ENCODE peak calls at places on chromosomes 5 and 9, in six cellular contexts. H is mucosa of descending colon; A is mesenchymal stem cell; O is IMR-90; B is CD4-positive, CD25-positive, alpha-beta regulatory T cell; X is sigmoid colon. F is an unnamed sample.
A peak's percentile ranks its signal among the peaks of the same experiment; 100 is the strongest.

GRCh38 chr5:157387683-157388093 is 72.3 kb upstream of the NIPAL4 start:
- DNase-seq in B (no peak), X (peak; percentile 86), A (peak; percentile 95), O (peak; percentile 98), H (no peak), F (no peak)

GRCh38 chr9:138077898-138078540 is 200.4 kb downstream of the CACNA1B start:
- DNase-seq in A (no peak), X (peak; percentile 57), O (no peak), B (no peak), H (no peak), F (no peak)

GRCh38 chr5:133219296-133219695 is 167.5 kb downstream of the HSPA4 start:
- DNase-seq in H (no peak), X (no peak), B (no peak), A (no peak), O (no peak), F (no peak)

GRCh38 chr9:131567910-131568309 is 22.6 kb downstream of the PRRT1B start:
- DNase-seq in O (no peak), A (no peak), H (no peak), X (no peak), B (no peak), F (no peak)

GRCh38 chr5:78838753-78839152 is 146.4 kb downstream of the ARSB start:
- DNase-seq in X (no peak), H (no peak), B (no peak), A (no peak), O (no peak), F (no peak)

GRCh38 chr5:174436805-174437204 is 287.6 kb upstream of the MSX2 start:
- DNase-seq in A (no peak), X (no peak), H (no peak), O (no peak), B (no peak), F (no peak)

GRCh38 chr9:70133253-70134208 is 89.9 kb downstream of the MAMDC2 start:
- DNase-seq in A (no peak), O (no peak), X (no peak), B (no peak), H (no peak), F (no peak)

GRCh38 chr5:135033866-135034185 is 202 bp downstream of the PITX1 start:
- DNase-seq in B (no peak), O (no peak), X (no peak), A (no peak), H (no peak), F (no peak)

GRCh38 chr9:128556915-128557634 is 4.7 kb downstream of the SPTAN1 start:
- DNase-seq in B (no peak), O (no peak), A (peak; percentile 14), X (no peak), H (no peak), F (no peak)

GRCh38 chr5:120464627-120465280 is 654 bp downstream of the PRR16 start:
- DNase-seq in O (peak; percentile 64), X (peak; percentile 75), A (peak; percentile 74), H (peak; percentile 48), B (no peak), F (no peak)

GRCh38 chr5:58259685-58260152 is 200.2 kb downstream of the PLK2 start:
- DNase-seq in O (peak; percentile 98), H (no peak), X (no peak), A (peak; percentile 91), B (no peak), F (peak; percentile 93)

GRCh38 chr5:174759091-174759490 is 34.7 kb downstream of the MSX2 start:
- DNase-seq in X (no peak), O (no peak), A (no peak), H (no peak), B (no peak), F (no peak)

GRCh38 chr5:10832421-10832820 is 71.4 kb upstream of the DAP start:
- DNase-seq in H (no peak), X (no peak), A (no peak), B (no peak), O (no peak), F (no peak)

GRCh38 chr5:153660919-153661318 is 170.4 kb downstream of the GRIA1 start:
- DNase-seq in H (no peak), A (peak; percentile 16), O (peak; percentile 10), B (no peak), X (no peak), F (no peak)

GRCh38 chr5:109965634-109966033 is 275.9 kb downstream of the MAN2A1 start:
- DNase-seq in B (no peak), X (no peak), A (no peak), H (no peak), O (no peak), F (no peak)

GRCh38 chr5:138978085-138978484 is 103.0 kb upstream of the LRRTM2 start:
- DNase-seq in X (no peak), A (no peak), B (no peak), H (no peak), O (peak; percentile 42), F (no peak)

GRCh38 chr9:123834907-123835562 is 94.9 kb downstream of the DENND1A start:
- DNase-seq in A (peak; percentile 48), H (no peak), B (no peak), O (peak; percentile 29), X (no peak), F (no peak)

GRCh38 chr9:14441976-14442651 is 128.2 kb upstream of the NFIB start:
- DNase-seq in O (peak; percentile 5), X (no peak), B (no peak), H (no peak), A (no peak), F (no peak)

GRCh38 chr5:130992095-130992494 is 173.0 kb downstream of the HINT1 start:
- DNase-seq in X (no peak), B (no peak), O (no peak), A (peak; percentile 69), H (no peak), F (no peak)

GRCh38 chr5:138352722-138353549 is 451 bp downstream of the KDM3B start:
- DNase-seq in O (peak; percentile 47), X (peak; percentile 80), A (peak; percentile 74), H (peak; percentile 84), B (peak; percentile 78), F (no peak)

GRCh38 chr5:159003045-159004030 is 96.4 kb downstream of the EBF1 start:
- DNase-seq in B (peak; percentile 49), X (no peak), O (peak; percentile 37), H (no peak), A (peak; percentile 38), F (no peak)

GRCh38 chr5:115629903-115630302 is 4.1 kb upstream of the TMED7 start:
- DNase-seq in A (no peak), H (no peak), B (no peak), O (no peak), X (no peak), F (no peak)

GRCh38 chr5:115637507-115637906 is 11.7 kb upstream of the TMED7 start:
- DNase-seq in B (no peak), H (no peak), O (no peak), A (no peak), X (no peak), F (no peak)

GRCh38 chr5:115636008-115636407 is 10.2 kb upstream of the TMED7 start:
- DNase-seq in A (no peak), O (no peak), H (no peak), B (no peak), X (no peak), F (no peak)

GRCh38 chr5:115639377-115639776 is 13.5 kb upstream of the TMED7 start:
- DNase-seq in X (no peak), H (no peak), B (no peak), O (no peak), A (no peak), F (no peak)

GRCh38 chr5:115634343-115635132 is 8.7 kb upstream of the TMED7 start:
- DNase-seq in X (peak; percentile 91), H (peak; percentile 84), B (peak; percentile 74), O (peak; percentile 80), A (peak; percentile 83), F (no peak)
- H3K4me3 ChIP-seq in X (no peak overlapping the region), H (no peak overlapping the region), B (peak overlapping the region; percentile 66), O (peak overlapping the region; percentile 41), A (no peak overlapping the region), F (peak overlapping the region; percentile 34)

DNA sequence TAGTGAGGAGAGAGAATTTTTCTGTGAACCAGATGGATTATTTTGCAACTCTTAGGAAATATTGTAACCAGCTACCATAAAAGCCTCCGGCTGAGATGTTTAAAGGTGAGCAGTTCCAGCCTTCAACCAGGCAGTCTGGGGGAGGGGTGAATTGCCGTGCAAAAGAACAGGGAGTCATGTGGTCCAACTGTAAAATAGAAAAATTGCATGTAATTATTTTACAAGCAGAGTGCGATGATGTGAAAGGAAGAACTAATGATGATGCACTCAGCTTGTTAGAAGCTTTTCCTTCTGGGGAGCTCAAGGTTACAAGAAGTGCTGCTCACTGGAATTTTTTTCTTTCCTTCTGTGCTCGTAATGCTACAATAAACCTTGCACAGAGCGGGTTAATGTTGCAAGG is 188.8 kb upstream of the ITGA1 start:
- DNase-seq in O (no peak), A (no peak), X (no peak), H (no peak), B (no peak), F (no peak)
- H3K4me3 ChIP-seq in O (no peak overlapping the region), A (no peak overlapping the region), X (no peak overlapping the region), H (no peak overlapping the region), B (no peak overlapping the region), F (no peak overlapping the region)

GRCh38 chr9:2125909-2126308 is 110.8 kb downstream of the SMARCA2 start:
- DNase-seq in B (no peak), H (no peak), A (peak; percentile 36), X (no peak), O (peak; percentile 30), F (no peak)
- H3K4me3 ChIP-seq in B (peak overlapping the region; percentile 17), H (no peak overlapping the region), A (no peak overlapping the region), X (no peak overlapping the region), O (no peak overlapping the region), F (no peak overlapping the region)

GRCh38 chr5:172105811-172106210 is 82.2 kb downstream of the STK10 start:
- DNase-seq in A (no peak), X (no peak), H (no peak), O (no peak), B (no peak), F (no peak)

GRCh38 chr5:172104021-172104420 is 84.0 kb downstream of the STK10 start:
- DNase-seq in B (no peak), H (no peak), X (no peak), O (no peak), A (peak; percentile 39), F (no peak)

GRCh38 chr5:172104801-172105701 is 83.0 kb downstream of the STK10 start:
- DNase-seq in O (no peak), X (no peak), H (no peak), A (no peak), B (no peak), F (no peak)

GRCh38 chr5:172107606-172108005 is 80.4 kb downstream of the STK10 start:
- DNase-seq in X (no peak), A (peak; percentile 68), O (peak; percentile 84), H (no peak), B (no peak), F (no peak)

DNA sequence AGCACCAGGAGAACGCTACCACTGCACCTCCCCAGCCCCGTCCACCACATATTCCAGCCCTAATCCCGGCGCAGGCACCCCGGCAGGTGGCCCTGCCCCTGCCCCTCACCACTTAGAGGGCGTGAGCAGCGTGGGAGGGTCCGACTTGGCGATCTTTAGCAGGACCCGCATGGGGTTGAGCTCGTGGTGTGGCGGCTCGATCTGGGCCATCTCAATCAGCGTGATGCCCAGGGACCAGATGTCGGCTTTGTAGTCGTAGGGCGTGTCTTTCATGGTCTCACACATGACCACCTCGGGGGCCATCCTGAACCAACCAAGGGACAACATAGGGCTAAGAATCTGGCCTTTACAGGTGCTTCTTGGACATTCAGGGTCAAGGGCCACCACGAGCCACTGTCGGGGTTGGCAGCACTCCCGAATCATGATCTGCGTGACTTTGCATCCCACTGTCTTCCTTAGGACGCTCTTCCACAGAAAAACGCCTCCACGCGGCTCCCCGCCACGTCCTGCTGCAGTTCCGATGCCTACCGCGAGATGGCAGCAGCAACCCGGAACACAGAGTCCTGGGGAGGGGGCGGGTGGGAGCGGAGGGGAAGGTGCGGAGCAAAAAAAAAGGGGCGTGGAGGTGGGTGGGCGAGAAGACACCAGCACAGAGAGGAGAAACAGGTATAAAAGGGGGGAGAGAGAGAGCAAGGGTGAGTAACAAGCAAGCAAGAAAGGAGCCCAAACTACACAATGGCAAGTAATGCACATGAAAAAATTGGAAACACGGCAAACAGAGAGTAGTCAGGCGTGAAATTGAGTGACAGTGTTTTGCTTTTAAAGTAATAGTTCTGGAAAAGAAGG is 81.3 kb downstream of the STK10 start:
- DNase-seq in H (no peak), X (peak; percentile 78), B (peak; percentile 54), A (peak; percentile 49), O (no peak), F (no peak)
- H3K4me3 ChIP-seq in H (no peak overlapping the region), X (peak overlapping the region; percentile 28), B (peak overlapping the region; percentile 24), A (no peak overlapping the region), O (peak overlapping the region; percentile 14), F (no peak overlapping the region)